ENCODE peak calls at places on chromosome 6, in ten cellular contexts. H is A549, R is fibroblast of lung, F is endodermal cell, Q is PC-3, L is AG10803, G is fibroblast of villous mesenchyme, J is cardiac muscle cell, S is MM.1S, V is RWPE1. E is an unnamed sample.

GRCh38 chr6:127945434-127946097 is 44.7 kb upstream of the THEMIS start:
- DNase-seq in H (no peak), R (no peak), F (no peak), Q (no peak), L (no peak), G (no peak), J (no peak), S (no peak), V (no peak), E (no peak)

GRCh38 chr6:167492096-167492449 is 167.2 kb downstream of the TTLL2 start:
- DNase-seq in H (no peak), R (no peak), F (no peak), Q (no peak), L (no peak), G (no peak), J (peak; percentile 24), S (no peak), V (no peak), E (no peak)

GRCh38 chr6:121817141-121817540 is 381.7 kb downstream of the GJA1 start:
- DNase-seq in H (peak; percentile 6), R (peak; percentile 59), F (no peak), Q (no peak), L (peak; percentile 48), G (peak; percentile 86), J (peak; percentile 49), S (no peak), V (no peak), E (no peak)

GRCh38 chr6:81003156-81003555 is 749.3 kb downstream of the TENT5A start:
- DNase-seq in H (no peak), R (peak; percentile 17), F (no peak), Q (peak; percentile 10), L (peak; percentile 15), G (no peak), J (peak; percentile 42), S (no peak), V (no peak), E (peak; percentile 28)

GRCh38 chr6:44481056-44481455 is 93.5 kb downstream of the CDC5L start:
- DNase-seq in H (no peak), R (no peak), F (no peak), Q (no peak), L (no peak), G (no peak), J (no peak), S (no peak), V (no peak), E (no peak)

GRCh38 chr6:70763754-70764153 is 96.1 kb downstream of the SMAP1 start:
- DNase-seq in H (no peak), R (peak; percentile 6), F (no peak), Q (no peak), L (peak; percentile 26), G (peak; percentile 59), J (no peak), S (no peak), V (no peak), E (peak; percentile 5)

GRCh38 chr6:13427346-13427745 is 60.1 kb downstream of the GFOD1 start:
- DNase-seq in H (no peak), R (no peak), F (peak; percentile 46), Q (no peak), L (no peak), G (no peak), J (no peak), S (no peak), V (no peak), E (no peak)

GRCh38 chr6:134145786-134146185 is 93.4 kb upstream of the SLC2A12 start:
- DNase-seq in H (no peak), R (peak; percentile 60), F (no peak), Q (peak; percentile 62), L (no peak), G (peak; percentile 93), J (peak; percentile 69), S (no peak), V (no peak), E (peak; percentile 64)

GRCh38 chr6:150886155-150886554 is 20.7 kb downstream of the MTHFD1L start:
- DNase-seq in H (no peak), R (no peak), F (no peak), Q (no peak), L (no peak), G (no peak), J (no peak), S (no peak), V (no peak), E (no peak)

GRCh38 chr6:170089937-170090335 is 200.9 kb downstream of the DLL1 start:
- DNase-seq in H (no peak), R (no peak), F (peak; percentile 22), Q (no peak), L (no peak), G (no peak), J (peak; percentile 20), S (no peak), V (no peak), E (peak; percentile 45)

GRCh38 chr6:34982424-34982852 is 93.4 kb downstream of the ANKS1A start:
- DNase-seq in H (peak; percentile 29), R (no peak), F (no peak), Q (peak; percentile 45), L (peak; percentile 35), G (no peak), J (peak; percentile 48), S (no peak), V (no peak), E (peak; percentile 29)

GRCh38 chr6:144534123-144534676 is 249.1 kb downstream of the UTRN start:
- DNase-seq in H (no peak), R (no peak), F (no peak), Q (no peak), L (peak; percentile 3), G (no peak), J (no peak), S (no peak), V (no peak), E (peak; percentile 26)

GRCh38 chr6:78909391-78909790 is 42.0 kb downstream of the IRAK1BP1 start:
- DNase-seq in H (no peak), R (peak; percentile 20), F (no peak), Q (no peak), L (peak; percentile 88), G (peak; percentile 81), J (peak; percentile 67), S (peak; percentile 10), V (no peak), E (peak; percentile 73)

GRCh38 chr6:110042670-110043296 is 64.7 kb downstream of the GPR6 start:
- DNase-seq in H (no peak), R (no peak), F (peak; percentile 66), Q (no peak), L (no peak), G (no peak), J (no peak), S (no peak), V (no peak), E (no peak)

GRCh38 chr6:16841241-16841640 is 80.0 kb upstream of the ATXN1 start:
- DNase-seq in H (no peak), R (peak; percentile 38), F (no peak), Q (peak; percentile 31), L (no peak), G (no peak), J (no peak), S (no peak), V (peak; percentile 57), E (no peak)

GRCh38 chr6:57265755-57266221 is 43.7 kb upstream of the RAB23 start:
- DNase-seq in H (no peak), R (peak; percentile 77), F (no peak), Q (peak; percentile 69), L (peak; percentile 64), G (peak; percentile 58), J (peak; percentile 27), S (peak; percentile 31), V (no peak), E (peak; percentile 82)

GRCh38 chr6:132218063-132218696 is 183.1 kb downstream of the MOXD1 start:
- DNase-seq in H (no peak), R (peak; percentile 35), F (no peak), Q (peak; percentile 42), L (no peak), G (peak; percentile 62), J (peak; percentile 60), S (peak; percentile 48), V (peak; percentile 10), E (peak; percentile 48)
- TF ChIP-seq CTCF in H (peak; percentile 57), R (peak; percentile 52), F (peak; percentile 79), Q (peak; percentile 36), L (peak; percentile 59), G (peak; percentile 51), J (peak; percentile 46), S (peak; percentile 26), V (peak; percentile 54), E (peak; percentile 59)

DNA sequence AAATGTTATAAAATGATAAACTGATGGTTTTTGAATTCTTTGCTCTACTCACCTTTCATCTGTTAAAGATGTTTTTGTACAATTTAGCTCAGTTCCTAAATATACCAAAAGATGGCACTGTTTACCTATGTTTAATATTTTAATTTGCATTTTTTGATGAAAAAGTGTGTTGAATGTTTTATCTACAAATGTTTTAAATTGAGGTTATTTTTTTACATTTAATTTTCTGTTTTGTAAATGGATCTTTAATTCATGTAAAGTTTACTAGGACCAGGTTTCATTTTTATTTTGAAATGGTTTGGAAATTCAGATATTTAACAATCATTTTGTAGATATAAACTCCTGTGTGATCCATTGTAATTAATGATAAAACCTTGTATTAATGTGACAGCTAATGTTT is 30.0 kb downstream of the CDKAL1 start:
- DNase-seq in H (peak; percentile 6), R (no peak), F (no peak), Q (peak; percentile 67), L (peak; percentile 23), G (peak; percentile 48), J (peak; percentile 52), S (peak; percentile 26), V (peak; percentile 10), E (peak; percentile 35)
- TF ChIP-seq CTCF in H (peak; percentile 47), R (peak; percentile 30), F (peak; percentile 80), Q (peak; percentile 78), L (peak; percentile 60), G (peak; percentile 54), J (peak; percentile 44), S (peak; percentile 51), V (peak; percentile 62), E (peak; percentile 50)

GRCh38 chr6:161796726-161797125 is 522.9 kb upstream of the AGPAT4 start:
- DNase-seq in H (no peak), R (peak; percentile 4), F (no peak), Q (no peak), L (no peak), G (no peak), J (no peak), S (no peak), V (no peak), E (no peak)
- TF ChIP-seq CTCF in H (no peak), R (no peak), F (no peak), Q (no peak), L (no peak), G (no peak), J (no peak), S (no peak), V (no peak), E (no peak)

DNA sequence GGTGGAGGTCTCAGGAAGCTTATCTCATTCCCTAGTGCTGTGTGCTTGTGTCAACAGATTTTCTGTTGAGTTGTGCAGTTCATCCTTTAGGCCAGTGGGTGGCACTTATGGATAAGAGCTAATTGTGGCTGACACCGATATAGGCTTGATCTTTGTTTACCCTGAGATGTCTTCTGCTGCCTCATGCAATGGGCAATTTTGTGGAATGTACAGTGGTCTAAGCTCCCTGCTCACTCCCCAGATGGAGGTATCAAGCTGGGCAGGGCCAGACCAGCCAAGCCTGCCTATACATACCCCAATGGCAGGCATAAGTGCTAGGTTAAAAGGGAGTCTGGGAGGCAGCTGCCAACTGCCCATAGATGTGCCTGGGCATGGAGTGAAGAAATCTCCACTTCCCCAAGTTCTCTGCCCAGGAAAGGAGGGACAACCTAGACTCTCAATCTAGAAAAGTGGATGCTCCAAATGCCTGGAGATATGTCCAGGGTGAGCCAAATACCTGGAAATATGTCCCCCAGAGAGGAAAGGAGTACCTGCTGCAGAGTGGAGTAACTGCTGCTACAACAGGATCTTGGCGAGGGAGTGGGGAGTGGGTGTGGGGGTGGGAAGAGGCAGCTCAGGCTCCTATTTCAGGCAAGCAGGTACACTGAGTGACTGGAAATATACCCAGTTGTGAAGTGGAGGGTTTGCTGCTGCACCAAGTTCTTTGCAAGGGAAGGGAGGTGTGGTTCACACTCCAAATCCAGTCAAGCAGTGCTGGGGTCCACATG is 53.2 kb upstream of the ARG1 start:
- DNase-seq in H (peak; percentile 52), R (peak; percentile 38), F (peak; percentile 82), Q (peak; percentile 58), L (peak; percentile 50), G (peak; percentile 50), J (peak; percentile 61), S (peak; percentile 49), V (peak; percentile 34), E (peak; percentile 59)
- TF ChIP-seq CTCF in H (peak; percentile 42), R (peak; percentile 79), F (peak; percentile 82), Q (peak; percentile 58), L (peak; percentile 76), G (peak; percentile 67), J (peak; percentile 69), S (peak; percentile 66), V (peak; percentile 39), E (peak; percentile 76)